ENCODE peak calls at places on chromosomes 4 and X, in six cellular contexts. Q is activated CD4-positive, alpha-beta T cell treated with anti-CD3 and anti-CD28 coated beads, Interleukin-2, amount 10 ng/mL, durations not matched to agents 7 days and 5 days; H is HEK293T; O is activated CD8-positive, alpha-beta memory T cell treated with anti-CD3 and anti-CD28 coated beads, Interleukin-2, amount 50 U/mL, for 4 hours; M is stimulated activated naive B cell treated with anti-CD40 and anti-IgM and Interleukin-4, amounts not matched to agents 10 μg/mL and 1 μg/mL and 100 μg/mL, for 72 hours; N is T-cell. U is an unnamed sample.

GRCh38 chr4:121655320-121656268 is 41.2 kb downstream of the ANXA5 start:
- DNase-seq in Q (no peak), H (no peak), O (no peak), M (no peak), N (no peak), U (no peak)

GRCh38 chr4:184231573-184231972 is 13.9 kb upstream of the ENPP6 start:
- DNase-seq in Q (no peak), H (no peak), O (no peak), M (no peak), N (no peak), U (no peak)

GRCh38 chrX:56233100-56233499 is 944 bp downstream of the KLF8 start:
- DNase-seq in Q (no peak), H (no peak), O (no peak), M (no peak), N (no peak), U (no peak)

GRCh38 chr4:166594326-166594946 is 639.9 kb downstream of the SPOCK3 start:
- DNase-seq in Q (no peak), H (peak; percentile 56), O (no peak), M (no peak), N (no peak), U (no peak)

GRCh38 chr4:127870688-127871087 is 10.0 kb upstream of the PLK4 start:
- DNase-seq in Q (no peak), H (no peak), O (no peak), M (no peak), N (no peak), U (no peak)

GRCh38 chr4:5361968-5362367 is 310.7 kb downstream of the STK32B start:
- DNase-seq in Q (peak; percentile 14), H (no peak), O (no peak), M (no peak), N (no peak), U (no peak)

GRCh38 chrX:20141281-20142220 is at the start of gene EIF1AX:
- DNase-seq in Q (peak; percentile 96), H (peak; percentile 94), O (peak; percentile 98), M (peak; percentile 99), N (peak; percentile 95), U (peak; percentile 92)

GRCh38 chr4:73533515-73534422 is 52.2 kb downstream of the AFM start:
- DNase-seq in Q (no peak), H (no peak), O (no peak), M (no peak), N (no peak), U (no peak)

GRCh38 chrX:36898301-36898700 is 109.9 kb upstream of the FAM47C start:
- DNase-seq in Q (no peak), H (peak; percentile 20), O (no peak), M (no peak), N (no peak), U (no peak)

GRCh38 chr4:169335331-169335730 is 64.6 kb upstream of the SH3RF1 start:
- DNase-seq in Q (no peak), H (no peak), O (no peak), M (no peak), N (no peak), U (no peak)

GRCh38 chr4:72326692-72327632 is 242.1 kb downstream of the ADAMTS3 start:
- DNase-seq in Q (no peak), H (peak; percentile 36), O (no peak), M (no peak), N (no peak), U (no peak)

GRCh38 chrX:68665502-68665901 is 18.0 kb downstream of the STARD8 start:
- DNase-seq in Q (no peak), H (peak; percentile 39), O (no peak), M (no peak), N (no peak), U (no peak)

GRCh38 chr4:10697071-10697470 is 12.5 kb upstream of the CLNK start:
- DNase-seq in Q (no peak), H (no peak), O (no peak), M (no peak), N (no peak), U (no peak)

GRCh38 chr4:83170952-83171399 is 56.4 kb upstream of the PLAC8 start:
- DNase-seq in Q (no peak), H (no peak), O (no peak), M (no peak), N (no peak), U (no peak)

GRCh38 chr4:168766537-168767316 is 243.3 kb downstream of the CBR4 start:
- DNase-seq in Q (no peak), H (no peak), O (no peak), M (no peak), N (no peak), U (no peak)

GRCh38 chr4:113447695-113448265 is 313.8 kb downstream of the CAMK2D start:
- DNase-seq in Q (no peak), H (no peak), O (no peak), M (peak; percentile 51), N (no peak), U (no peak)

GRCh38 chrX:74351760-74352159 is 47.8 kb downstream of the ZCCHC13 start:
- DNase-seq in Q (no peak), H (no peak), O (no peak), M (no peak), N (no peak), U (no peak)

GRCh38 chr4:85555210-85555609 is 80.3 kb downstream of the ARHGAP24 start:
- DNase-seq in Q (no peak), H (no peak), O (no peak), M (peak; percentile 23), N (no peak), U (no peak)

GRCh38 chr4:108492816-108493595 is 127.4 kb upstream of the RPL34 start:
- DNase-seq in Q (peak; percentile 27), H (peak; percentile 70), O (peak; percentile 23), M (no peak), N (no peak), U (no peak)

GRCh38 chrX:123959281-123960063 is 2.0 kb upstream of the STAG2 start:
- DNase-seq in Q (peak; percentile 18), H (peak; percentile 42), O (peak; percentile 17), M (no peak), N (no peak), U (no peak)

U was measured in type B pancreatic cell.